ENCODE peak calls at places on chromosomes 13 and 19, in seven cellular contexts. L is upper lobe of left lung, O is HepG2, V is Panc1, A is GM12878, E is GM23338, J is HCT116. X is an unnamed sample.

GRCh38 chr13:63345835-63346234 is 1930.2 kb upstream of the PCDH20 start:
- ATAC-seq in J (no peak), O (no peak), V (peak), A (no peak), L (no peak), E (no peak), X (no peak)

GRCh38 chr13:40597735-40598365 is 68.6 kb downstream of the FOXO1 start:
- ATAC-seq in A (no peak), L (peak), E (peak), J (no peak), V (no peak), O (peak), X (no peak)

GRCh38 chr19:19134687-19135158 is 3.6 kb downstream of the TMEM161A start:
- ATAC-seq in J (peak), V (no peak), O (no peak), L (no peak), A (no peak), E (peak), X (no peak)

GRCh38 chr19:13150919-13151604 is 851 bp downstream of the IER2 start:
- ATAC-seq in J (peak), O (no peak), V (peak), E (no peak), L (no peak), A (peak), X (no peak)

GRCh38 chr13:51803422-51804294 is at the start of gene DHRS12:
- ATAC-seq in V (peak), J (peak), A (peak), L (peak), E (peak), O (peak), X (peak)

GRCh38 chr19:38284422-38284821 is 19.6 kb upstream of the C19orf33 start:
- ATAC-seq in V (no peak), J (no peak), O (no peak), E (no peak), L (peak), A (peak), X (no peak)

GRCh38 chr19:21574607-21575006 is 69.2 kb downstream of the ZNF429 start:
- ATAC-seq in V (no peak), E (no peak), A (no peak), L (no peak), J (no peak), O (no peak), X (no peak)

GRCh38 chr19:2537544-2537943 is 61.6 kb downstream of the GADD45B start:
- ATAC-seq in O (no peak), A (no peak), J (no peak), L (no peak), E (no peak), V (no peak), X (no peak)

GRCh38 chr13:46210362-46211083 is 1.2 kb upstream of the LRRC63 start:
- ATAC-seq in L (no peak), A (no peak), E (no peak), J (no peak), O (no peak), V (no peak), X (no peak)

GRCh38 chr19:42546831-42547500 is 18.7 kb upstream of the CEACAM1 start:
- ATAC-seq in O (no peak), E (no peak), J (no peak), A (no peak), L (no peak), V (no peak), X (no peak)

GRCh38 chr13:97367427-97367826 is 66.5 kb upstream of the RAP2A start:
- ATAC-seq in L (peak), O (peak), V (peak), J (no peak), A (no peak), E (peak), X (peak)

GRCh38 chr19:51098366-51099069 is 9.7 kb downstream of the CTU1 start:
- ATAC-seq in E (peak), J (no peak), O (no peak), L (peak), V (no peak), A (no peak), X (peak)

GRCh38 chr19:30696514-30696913 is 324.3 kb downstream of the ZNF536 start:
- ATAC-seq in O (peak), A (peak), J (no peak), V (peak), L (peak), E (peak), X (no peak)

GRCh38 chr19:53308339-53308811 is 25.2 kb upstream of the ZNF845 start:
- ATAC-seq in J (no peak), E (peak), V (peak), L (peak), A (no peak), O (no peak), X (no peak)

GRCh38 chr19:18719541-18719940 is 36.1 kb downstream of the CRTC1 start:
- ATAC-seq in O (no peak), L (no peak), J (no peak), V (no peak), A (no peak), E (peak), X (peak)

GRCh38 chr19:1874554-1875185 is 10.6 kb downstream of the ABHD17A start:
- ATAC-seq in O (no peak), J (no peak), E (no peak), A (peak), L (no peak), V (no peak), X (no peak)

GRCh38 chr13:46666727-46667456 is 113.9 kb downstream of the LRCH1 start:
- ATAC-seq in O (no peak), A (peak), L (no peak), E (peak), V (no peak), J (no peak), X (no peak)

GRCh38 chr13:44378277-44378676 is 4.7 kb downstream of the SERP2 start:
- ATAC-seq in L (no peak), E (no peak), O (no peak), A (no peak), J (no peak), V (no peak), X (no peak)

GRCh38 chr13:40933508-40933907 is 85.6 kb downstream of the ELF1 start:
- ATAC-seq in E (no peak), L (no peak), V (no peak), A (peak), O (no peak), J (no peak), X (no peak)

GRCh38 chr19:46533085-46534081 is 37.7 kb upstream of the PNMA8B start:
- ATAC-seq in O (no peak), E (peak), V (no peak), A (no peak), J (no peak), L (no peak), X (no peak)

GRCh38 chr13:73985789-73986188 is 148.4 kb downstream of the KLF12 start:
- ATAC-seq in V (no peak), J (no peak), A (no peak), O (no peak), E (no peak), L (no peak), X (no peak)

GRCh38 chr19:47790398-47790814 is 11.9 kb downstream of the SELENOW start:
- ATAC-seq in V (peak), J (peak), E (peak), A (peak), L (peak), O (peak), X (peak)

GRCh38 chr19:4191044-4191443 is 8.6 kb downstream of the ANKRD24 start:
- ATAC-seq in L (no peak), V (no peak), O (no peak), J (no peak), E (no peak), A (no peak), X (no peak)

GRCh38 chr13:79457948-79458347 is 23.0 kb upstream of the NDFIP2 start:
- ATAC-seq in E (no peak), V (no peak), J (no peak), O (no peak), L (peak), A (peak), X (no peak)

GRCh38 chr13:72313546-72313945 is 413.9 kb downstream of the MZT1 start:
- ATAC-seq in A (no peak), L (no peak), V (no peak), E (no peak), J (no peak), O (no peak), X (no peak)

GRCh38 chr13:38787550-38787949 is 100.7 kb downstream of the FREM2 start:
- ATAC-seq in O (no peak), A (no peak), V (no peak), E (no peak), J (no peak), L (no peak), X (no peak)

GRCh38 chr13:103371271-103371670 is 305.1 kb upstream of the SLC10A2 start:
- ATAC-seq in A (no peak), E (no peak), J (no peak), O (no peak), L (no peak), V (no peak), X (no peak)

GRCh38 chr13:30796132-30796832 is 60.9 kb downstream of the ALOX5AP start:
- ATAC-seq in O (no peak), V (peak), L (peak), J (peak), E (no peak), A (peak), X (no peak)

GRCh38 chr19:6381030-6381750 is 5.5 kb upstream of the PSPN start:
- ATAC-seq in L (no peak), O (no peak), A (no peak), V (no peak), J (peak), E (no peak), X (no peak)

GRCh38 chr19:35797663-35798062 is 15.0 kb downstream of the PRODH2 start:
- ATAC-seq in A (no peak), V (no peak), J (no peak), E (peak), O (peak), L (peak), X (no peak)

GRCh38 chr19:40714519-40715299 is 2.0 kb downstream of the COQ8B start:
- ATAC-seq in V (peak), E (peak), O (peak), J (peak), L (peak), A (peak), X (peak)
- TF ChIP-seq POLR2AphosphoS5 in V (no peak), E (peak), O (peak), J (peak), L (peak), A (no peak), X (no peak)

GRCh38 chr13:19695829-19696228 is 62.4 kb downstream of the MPHOSPH8 start:
- ATAC-seq in O (no peak), J (no peak), E (peak), V (no peak), L (no peak), A (no peak), X (no peak)
- H3K4me3 ChIP-seq in O (no peak), J (no peak), E (peak), V (no peak), L (no peak), A (no peak), X (no peak)

GRCh38 chr19:8240274-8241229 is 31.4 kb downstream of the CERS4 start:
- ATAC-seq in E (peak), J (peak), V (peak), O (peak), A (peak), L (peak), X (peak)
- TF ChIP-seq POLR2AphosphoS5 in E (peak), J (no peak), V (no peak), O (peak), A (no peak), L (peak), X (peak)

GRCh38 chr13:53260594-53260993 is 232.0 kb downstream of the OLFM4 start:
- ATAC-seq in V (no peak), L (no peak), A (no peak), E (no peak), O (no peak), J (no peak), X (no peak)
- H3K4me3 ChIP-seq in V (no peak), L (no peak), A (no peak), E (no peak), O (no peak), J (no peak), X (no peak)

GRCh38 chr19:39372047-39372802 is 18.7 kb downstream of the PAF1 start:
- ATAC-seq in L (peak), V (peak), J (no peak), E (no peak), A (no peak), O (no peak), X (peak)
- TF ChIP-seq POLR2AphosphoS5 in L (no peak), V (no peak), J (no peak), E (no peak), A (no peak), O (no peak), X (peak)

X was measured in gastroesophageal sphincter.